ENCODE peak calls at places on chromosome 15, in ten cellular contexts. O is mucosa of descending colon; M is GM19239; C is choroid plexus epithelial cell; L is stimulated activated CD4-positive, alpha-beta T cell treated with anti-CD3 and anti-CD28 coated beads, Interleukin-15, amount 100 ng/mL, for 1 hour; B is T-helper 17 cell; S is NCI-H510A treated with DMSO at 0.1 percent for 48 hours; Z is HFF-Myc; F is esophagus squamous epithelium; Y is KBM-7. T is an unnamed sample.

GRCh38 chr15:52348056-52348745 is 52.6 kb upstream of the MYO5C start:
- DNase-seq in B (no peak), Z (no peak), C (peak), F (no peak), L (no peak), M (no peak), Y (no peak), S (no peak), O (no peak), T (no peak)

GRCh38 chr15:59255647-59256380 is 49.2 kb downstream of the LDHAL6B start:
- DNase-seq in F (no peak), S (no peak), O (peak), Y (no peak), B (no peak), L (no peak), M (no peak), C (peak), Z (no peak), T (peak)

GRCh38 chr15:84761534-84762190 is 13.3 kb downstream of the ZNF592 start:
- DNase-seq in M (no peak), B (no peak), Y (no peak), O (no peak), S (no peak), Z (no peak), L (no peak), C (no peak), F (no peak), T (no peak)

GRCh38 chr15:90231028-90232017 is 2.4 kb downstream of the CIB1 start:
- DNase-seq in L (peak), Z (no peak), B (peak), O (peak), C (no peak), M (peak), F (peak), Y (no peak), S (no peak), T (peak)

GRCh38 chr15:85120351-85121113 is 138.9 kb downstream of the PDE8A start:
- DNase-seq in Z (no peak), S (no peak), C (no peak), B (no peak), F (no peak), M (no peak), L (no peak), O (no peak), Y (no peak), T (no peak)

GRCh38 chr15:74983725-74984231 is 11.6 kb upstream of the SCAMP5 start:
- DNase-seq in Y (no peak), L (no peak), M (peak), S (no peak), F (no peak), O (no peak), C (no peak), Z (no peak), B (no peak), T (no peak)

GRCh38 chr15:63791236-63791635 is 42.5 kb downstream of the HERC1 start:
- DNase-seq in Y (no peak), M (no peak), F (no peak), O (no peak), C (peak), Z (no peak), L (no peak), B (no peak), S (no peak), T (no peak)

GRCh38 chr15:101017935-101018849 is 99.0 kb downstream of the LRRK1 start:
- DNase-seq in B (no peak), L (no peak), S (no peak), M (no peak), F (no peak), Y (peak), C (peak), Z (no peak), O (peak), T (no peak)

GRCh38 chr15:56890038-56890437 is 28.4 kb upstream of the TCF12 start:
- DNase-seq in Z (no peak), B (no peak), Y (no peak), F (no peak), C (no peak), L (no peak), O (no peak), M (no peak), S (no peak), T (no peak)

GRCh38 chr15:45337224-45337623 is 41.1 kb downstream of the GATM start:
- DNase-seq in C (no peak), O (no peak), F (no peak), M (no peak), Z (no peak), Y (no peak), S (no peak), B (no peak), L (no peak), T (no peak)

GRCh38 chr15:40241305-40242215 is 2.7 kb downstream of the PAK6 start:
- DNase-seq in C (no peak), S (no peak), L (no peak), M (no peak), Y (no peak), B (no peak), F (no peak), Z (no peak), O (no peak), T (no peak)

GRCh38 chr15:51738553-51738952 is 1.1 kb upstream of the LYSMD2 start:
- DNase-seq in S (no peak), F (no peak), L (no peak), C (no peak), Z (no peak), M (no peak), O (no peak), Y (no peak), B (no peak), T (no peak)

GRCh38 chr15:80925597-80926059 is 64.0 kb downstream of the MESD start:
- DNase-seq in Z (no peak), L (no peak), S (no peak), M (no peak), F (no peak), C (no peak), O (no peak), B (no peak), Y (no peak), T (no peak)

GRCh38 chr15:94470492-94470891 is 239.1 kb downstream of the MCTP2 start:
- DNase-seq in B (no peak), S (no peak), C (no peak), O (no peak), M (no peak), F (no peak), Z (no peak), Y (no peak), L (no peak), T (no peak)

GRCh38 chr15:28974142-28974541 is 88.4 kb downstream of the APBA2 start:
- DNase-seq in Y (no peak), Z (no peak), F (no peak), L (no peak), O (no peak), M (no peak), C (no peak), S (no peak), B (no peak), T (no peak)

GRCh38 chr15:43268111-43269105 is 1.7 kb upstream of the TGM5 start:
- DNase-seq in F (no peak), B (no peak), S (no peak), O (no peak), M (peak), L (no peak), Y (peak), C (peak), Z (no peak), T (no peak)

GRCh38 chr15:70308011-70308761 is 210.5 kb upstream of the TLE3 start:
- DNase-seq in O (no peak), M (peak), F (no peak), Z (no peak), B (no peak), Y (peak), C (peak), S (no peak), L (no peak), T (no peak)

GRCh38 chr15:70375006-70375409 is 277.3 kb upstream of the TLE3 start:
- DNase-seq in Z (no peak), C (no peak), L (no peak), S (no peak), B (no peak), O (no peak), M (no peak), F (no peak), Y (no peak), T (no peak)

GRCh38 chr15:70845616-70846360 is 8.2 kb downstream of the LARP6 start:
- DNase-seq in B (no peak), C (no peak), F (no peak), S (no peak), M (no peak), L (no peak), Y (no peak), O (no peak), Z (no peak), T (no peak)

GRCh38 chr15:47471020-47471419 is 246.3 kb upstream of the SEMA6D start:
- DNase-seq in C (no peak), L (no peak), Z (no peak), F (no peak), B (no peak), O (no peak), M (no peak), Y (no peak), S (no peak), T (no peak)

GRCh38 chr15:82540984-82541431 is 751 bp upstream of the RPS17 start:
- DNase-seq in O (peak), Z (no peak), Y (no peak), F (no peak), M (no peak), B (no peak), S (no peak), C (peak), L (no peak), T (no peak)

GRCh38 chr15:67873777-67874176 is 33.9 kb upstream of the RNU6-1 start:
- DNase-seq in Y (no peak), S (no peak), L (no peak), B (no peak), Z (no peak), F (no peak), C (no peak), O (no peak), M (no peak), T (no peak)

GRCh38 chr15:83449250-83449671 is 2.1 kb downstream of the SH3GL3 start:
- DNase-seq in C (no peak), F (no peak), Y (no peak), L (no peak), B (no peak), O (no peak), Z (no peak), M (no peak), S (no peak), T (no peak)

GRCh38 chr15:53511175-53511574 is 248.3 kb downstream of the WDR72 start:
- DNase-seq in C (no peak), Y (no peak), L (no peak), F (no peak), S (peak), Z (no peak), M (no peak), O (no peak), B (no peak), T (no peak)

GRCh38 chr15:54017911-54018310 is 39.7 kb downstream of the UNC13C start:
- DNase-seq in Y (no peak), O (no peak), B (no peak), C (no peak), F (no peak), L (no peak), Z (no peak), S (no peak), M (no peak), T (no peak)

GRCh38 chr15:81118361-81118760 is 15.7 kb upstream of the CFAP161 start:
- DNase-seq in O (no peak), B (no peak), Z (no peak), L (no peak), F (no peak), M (no peak), Y (no peak), S (no peak), C (no peak), T (no peak)

GRCh38 chr15:33310481-33311311 is at the start of gene RYR3:
- DNase-seq in C (peak), L (no peak), Z (no peak), S (peak), F (no peak), Y (no peak), O (no peak), M (no peak), B (no peak), T (no peak)

GRCh38 chr15:76994971-76995945 is at the start of gene PSTPIP1:
- DNase-seq in O (no peak), S (no peak), B (peak), C (no peak), F (no peak), L (peak), Z (no peak), Y (peak), M (peak), T (peak)

GRCh38 chr15:68578960-68579935 is at the start of gene CORO2B:
- DNase-seq in M (no peak), O (no peak), F (no peak), S (peak), B (no peak), C (peak), L (no peak), Z (no peak), Y (peak), T (no peak)

GRCh38 chr15:39837454-39837853 is 54.8 kb upstream of the FSIP1 start:
- DNase-seq in S (no peak), Z (no peak), M (no peak), L (no peak), C (no peak), B (no peak), O (no peak), Y (no peak), F (no peak), T (no peak)

GRCh38 chr15:100131321-100132224 is 210.2 kb downstream of the ADAMTS17 start:
- DNase-seq in B (no peak), Y (no peak), F (no peak), C (peak), L (no peak), M (peak), O (peak), Z (no peak), S (no peak), T (no peak)

GRCh38 chr15:45586990-45587860 is at the start of gene BLOC1S6:
- DNase-seq in O (peak), M (peak), Y (peak), F (peak), B (peak), Z (peak), C (peak), L (peak), S (peak), T (peak)

GRCh38 chr15:49521802-49522201 is 98.8 kb downstream of the FGF7 start:
- DNase-seq in C (peak), L (no peak), Z (no peak), B (no peak), O (no peak), S (no peak), M (no peak), Y (peak), F (no peak), T (no peak)

GRCh38 chr15:75810874-75811498 is 32.3 kb upstream of the UBE2Q2 start:
- DNase-seq in F (no peak), Z (no peak), C (no peak), S (no peak), M (no peak), O (no peak), B (no peak), Y (no peak), L (no peak), T (no peak)

GRCh38 chr15:35349916-35350315 is 196.0 kb downstream of the DPH6 start:
- DNase-seq in O (no peak), Y (no peak), L (no peak), B (no peak), F (no peak), M (no peak), Z (no peak), C (no peak), S (no peak), T (no peak)

GRCh38 chr15:49720221-49720620 is 99.4 kb downstream of the DTWD1 start:
- DNase-seq in Y (no peak), F (no peak), B (no peak), Z (no peak), M (no peak), C (no peak), O (no peak), S (no peak), L (no peak), T (no peak)

GRCh38 chr15:51754267-51754666 is 2.9 kb downstream of the TMOD2 start:
- DNase-seq in C (no peak), B (no peak), Y (no peak), Z (no peak), S (no peak), L (no peak), F (no peak), O (no peak), M (no peak), T (no peak)

GRCh38 chr15:69679623-69680228 is 227.1 kb downstream of the RPLP1 start:
- DNase-seq in O (no peak), F (no peak), C (no peak), Y (no peak), S (no peak), B (no peak), L (no peak), M (peak), Z (no peak), T (no peak)

GRCh38 chr15:48811325-48811938 is 563 bp upstream of the CEP152 start:
- DNase-seq in O (peak), Z (no peak), S (no peak), B (no peak), C (no peak), Y (no peak), F (no peak), L (no peak), M (no peak), T (no peak)